ENCODE peak calls at places on chromosomes 1 and 21, in eight cellular contexts. Q is AG04450, F is nephron progenitor cell, I is endothelial cell, M is bronchial epithelial cell, S is RWPE1, X is Calu3, Z is fibroblast of lung. C is an unnamed sample.

GRCh38 chr1:236127045-236127444 is 15.3 kb upstream of the GPR137B start:
- DNase-seq in S (no peak), I (no peak), M (no peak), X (no peak), Z (no peak), Q (no peak), F (no peak), C (no peak)

GRCh38 chr21:29382029-29382654 is 83.4 kb downstream of the BACH1 start:
- DNase-seq in Q (no peak), M (peak), S (peak), F (no peak), I (no peak), Z (peak), X (no peak), C (no peak)

GRCh38 chr1:156376146-156376545 is 7.1 kb downstream of the RHBG start:
- DNase-seq in F (no peak), X (no peak), I (no peak), M (no peak), Q (no peak), Z (peak), S (no peak), C (no peak)

GRCh38 chr1:78726686-78727085 is 77.1 kb downstream of the IFI44 start:
- DNase-seq in S (no peak), Q (no peak), F (no peak), Z (no peak), M (no peak), I (no peak), X (no peak), C (no peak)

GRCh38 chr1:108845991-108846390 is 10.9 kb downstream of the AKNAD1 start:
- DNase-seq in M (peak), F (no peak), Z (no peak), Q (no peak), X (no peak), I (no peak), S (peak), C (no peak)

GRCh38 chr1:171257207-171258052 is 9.1 kb downstream of the FMO1 start:
- DNase-seq in Q (no peak), I (no peak), Z (peak), S (peak), M (peak), F (no peak), X (no peak), C (no peak)

GRCh38 chr1:159197767-159198557 is 6.7 kb upstream of the ACKR1 start:
- DNase-seq in F (peak), X (peak), M (peak), Q (peak), S (peak), Z (peak), I (peak), C (peak)

GRCh38 chr1:115564201-115564600 is 77.6 kb upstream of the VANGL1 start:
- DNase-seq in Z (no peak), F (peak), S (no peak), I (no peak), M (no peak), Q (no peak), X (no peak), C (no peak)

GRCh38 chr1:236773919-236774318 is 21.2 kb upstream of the MTR start:
- DNase-seq in F (no peak), X (no peak), S (no peak), I (no peak), Z (no peak), Q (no peak), M (no peak), C (no peak)

GRCh38 chr1:28199328-28200233 is 23.1 kb upstream of the PTAFR start:
- DNase-seq in Q (no peak), Z (no peak), M (no peak), I (no peak), X (no peak), S (no peak), F (no peak), C (no peak)
- TF ChIP-seq CTCF in Q (no peak), Z (no peak), M (no peak), I (no peak), X (no peak), S (no peak), F (no peak), C (no peak)

GRCh38 chr21:33238565-33239255 is 9.0 kb downstream of the IFNAR2 start:
- DNase-seq in F (no peak), S (no peak), I (no peak), M (no peak), X (no peak), Z (no peak), Q (no peak), C (no peak)

GRCh38 chr21:33238146-33238545 is 8.4 kb downstream of the IFNAR2 start:
- DNase-seq in Q (no peak), X (no peak), Z (no peak), F (no peak), I (no peak), M (no peak), S (no peak), C (no peak)

GRCh38 chr21:33237446-33237845 is 7.7 kb downstream of the IFNAR2 start:
- DNase-seq in S (no peak), F (no peak), M (no peak), I (no peak), Z (no peak), X (no peak), Q (no peak), C (no peak)

GRCh38 chr21:33241846-33242245 is 12.1 kb downstream of the IFNAR2 start:
- DNase-seq in I (no peak), F (no peak), S (no peak), Z (no peak), X (no peak), Q (no peak), M (no peak), C (no peak)

DNA sequence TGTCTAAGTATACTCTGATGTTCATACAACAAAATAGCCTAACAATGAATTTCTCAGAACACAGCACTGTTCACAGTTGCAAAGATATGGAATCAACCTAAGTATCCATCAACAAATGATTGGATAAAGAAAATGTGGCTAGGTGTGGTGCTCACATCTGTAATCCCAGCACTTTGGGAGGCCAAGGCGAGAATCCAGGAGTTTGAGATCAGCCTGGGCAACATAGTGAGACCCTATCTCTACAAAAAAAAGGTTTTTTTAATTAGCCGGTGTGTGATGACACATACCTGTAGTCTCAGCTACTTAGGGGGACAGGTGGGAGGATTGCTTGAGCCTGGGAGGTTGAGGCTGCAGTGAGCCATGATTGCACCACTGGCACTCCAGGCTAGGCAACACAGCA is 10.7 kb downstream of the IFNAR2 start:
- DNase-seq in I (no peak), Q (no peak), M (no peak), X (no peak), F (no peak), S (no peak), Z (no peak), C (no peak)
- TF ChIP-seq CTCF in I (no peak), Q (no peak), M (no peak), X (no peak), F (no peak), S (no peak), Z (no peak), C (no peak)

DNA sequence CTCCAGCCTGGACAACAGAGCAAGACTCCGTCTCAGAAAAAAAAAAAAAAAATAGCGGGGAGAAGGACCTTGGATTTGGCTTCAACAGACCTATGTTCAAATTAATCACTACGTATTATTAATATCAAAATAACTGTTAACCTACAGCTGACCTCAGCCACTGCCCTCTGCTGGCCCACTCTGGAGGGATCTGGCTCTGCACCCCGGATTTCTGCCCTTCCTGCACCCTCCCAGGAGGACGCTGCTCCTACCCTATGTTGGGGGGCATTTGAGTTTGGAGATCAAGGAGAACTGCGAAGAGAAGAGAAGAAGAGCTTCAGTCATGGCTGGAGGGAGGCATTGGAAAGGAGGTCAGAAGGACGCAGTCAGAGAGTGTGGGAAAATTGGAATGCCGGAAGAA is 96.7 kb downstream of the PSMG1 start:
- DNase-seq in S (no peak), Q (no peak), F (no peak), I (no peak), X (no peak), M (no peak), Z (no peak), C (no peak)
- TF ChIP-seq CTCF in S (no peak), Q (no peak), F (no peak), I (no peak), X (no peak), M (no peak), Z (peak), C (no peak)

DNA sequence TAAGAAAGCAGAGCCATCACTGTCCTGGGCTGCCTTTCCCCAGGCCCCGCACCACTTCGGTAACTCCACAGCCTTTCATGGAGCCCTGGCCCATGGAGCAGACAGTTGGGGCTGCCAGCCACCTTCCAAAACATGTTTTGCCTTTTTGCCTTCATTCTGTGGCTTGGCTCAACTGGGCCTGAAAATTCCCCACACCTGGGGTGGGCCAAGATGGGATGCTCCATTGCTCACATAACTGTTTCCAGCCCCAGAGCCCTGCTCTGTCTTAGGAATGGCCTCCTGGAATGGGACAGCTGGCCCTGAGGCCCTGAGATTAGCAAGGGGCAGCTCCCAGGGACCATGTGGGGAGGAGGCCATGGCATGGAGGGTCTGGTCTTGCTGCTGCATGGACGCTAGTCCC is 10.9 kb upstream of the PRELP start:
- DNase-seq in Z (no peak), X (no peak), M (no peak), S (no peak), Q (no peak), I (no peak), F (no peak), C (no peak)
- TF ChIP-seq CTCF in Z (no peak), X (no peak), M (no peak), S (no peak), Q (no peak), I (no peak), F (no peak), C (no peak)

GRCh38 chr1:183019860-183020259 is 3.4 kb upstream of the LAMC1 start:
- DNase-seq in F (no peak), Q (no peak), Z (peak), I (peak), X (peak), M (peak), S (no peak), C (no peak)
- TF ChIP-seq CTCF in F (no peak), Q (peak), Z (no peak), I (no peak), X (no peak), M (peak), S (peak), C (peak)

GRCh38 chr21:14673649-14674048 is 127.5 kb upstream of the SAMSN1 start:
- DNase-seq in S (no peak), Q (no peak), M (no peak), X (no peak), F (no peak), Z (no peak), I (no peak), C (no peak)
- TF ChIP-seq CTCF in S (no peak), Q (no peak), M (no peak), X (no peak), F (no peak), Z (no peak), I (no peak), C (no peak)

GRCh38 chr21:30434033-30434631 is 4.1 kb downstream of the KRTAP13-4 start:
- DNase-seq in M (peak), I (peak), X (peak), F (peak), S (peak), Z (peak), Q (no peak), C (no peak)
- TF ChIP-seq CTCF in M (peak), I (peak), X (peak), F (peak), S (peak), Z (peak), Q (no peak), C (peak)

GRCh38 chr1:13228343-13228781 is 2.4 kb upstream of the PRAMEF18 start:
- DNase-seq in S (no peak), X (peak), M (no peak), F (no peak), I (no peak), Q (no peak), Z (no peak), C (peak)
- TF ChIP-seq CTCF in S (peak), X (peak), M (no peak), F (no peak), I (no peak), Q (no peak), Z (no peak), C (no peak)

DNA sequence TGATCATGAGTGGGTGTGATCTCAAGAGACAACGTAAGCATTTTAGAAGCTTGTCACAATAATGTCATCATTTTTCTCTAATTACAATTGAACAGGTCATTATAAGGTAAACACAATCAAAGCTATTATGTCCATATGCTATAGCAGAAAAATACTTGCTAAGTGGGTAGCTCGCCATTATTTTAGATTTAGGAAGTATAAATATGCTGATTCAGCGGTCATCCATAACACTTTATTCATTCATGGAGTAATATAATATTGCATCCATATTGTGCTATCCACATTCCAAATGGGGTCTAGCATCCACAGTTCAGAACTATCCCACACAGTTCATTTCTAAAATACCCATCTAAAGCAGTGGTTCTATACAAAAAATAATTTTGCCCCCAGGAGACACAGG is 8.4 kb downstream of the KRTAP15-1 start:
- DNase-seq in X (no peak), F (no peak), Z (no peak), S (no peak), Q (no peak), M (no peak), I (no peak), C (no peak)
- TF ChIP-seq CTCF in X (no peak), F (no peak), Z (no peak), S (no peak), Q (no peak), M (no peak), I (no peak), C (no peak)

GRCh38 chr1:153749408-153750005 is 21.7 kb downstream of the INTS3 start:
- DNase-seq in M (peak), Z (peak), I (peak), F (peak), Q (peak), S (peak), X (peak), C (peak)
- TF ChIP-seq CTCF in M (peak), Z (peak), I (peak), F (peak), Q (peak), S (peak), X (peak), C (peak)

C was measured in osteocyte.